ENCODE peak calls at places on chromosomes 12 and 14, in ten cellular contexts. One of them, this sample, is unnamed.

GRCh38 chr12:85057370-85057963 is 21.3 kb downstream of the LRRIQ1 start:
- DNase-seq in astrocyte: peak; percentile 17
- DNase-seq in heart left ventricle: no peak
- DNase-seq in body of pancreas: peak; percentile 42
- DNase-seq in endodermal cell: peak; percentile 80
- DNase-seq in endothelial cell: peak; percentile 62
- DNase-seq in fibroblast of pulmonary artery: peak; percentile 67
- DNase-seq in PC-3: peak; percentile 79
- DNase-seq in IMR-90: peak; percentile 41
- DNase-seq in uterus: no peak
- DNase-seq in this sample: peak; percentile 41

GRCh38 chr12:94875525-94875924 is 128.0 kb downstream of the NDUFA12 start:
- DNase-seq in PC-3: peak; percentile 58
- DNase-seq in fibroblast of pulmonary artery: peak; percentile 17
- DNase-seq in endothelial cell: peak; percentile 29
- DNase-seq in endodermal cell: peak; percentile 74
- DNase-seq in body of pancreas: no peak
- DNase-seq in astrocyte: no peak
- DNase-seq in heart left ventricle: no peak
- DNase-seq in IMR-90: no peak
- DNase-seq in uterus: no peak
- DNase-seq in this sample: peak; percentile 27

GRCh38 chr12:6154730-6155459 is 30.4 kb upstream of the VWF start:
- DNase-seq in astrocyte: no peak
- DNase-seq in body of pancreas: peak; percentile 32
- DNase-seq in uterus: peak; percentile 68
- DNase-seq in endodermal cell: no peak
- DNase-seq in fibroblast of pulmonary artery: no peak
- DNase-seq in endothelial cell: no peak
- DNase-seq in PC-3: no peak
- DNase-seq in heart left ventricle: peak; percentile 87
- DNase-seq in IMR-90: no peak
- DNase-seq in this sample: no peak

GRCh38 chr14:32698831-32699230 is 239.8 kb upstream of the NPAS3 start:
- DNase-seq in heart left ventricle: no peak
- DNase-seq in body of pancreas: no peak
- DNase-seq in IMR-90: peak; percentile 22
- DNase-seq in endothelial cell: no peak
- DNase-seq in PC-3: peak; percentile 64
- DNase-seq in uterus: no peak
- DNase-seq in fibroblast of pulmonary artery: peak; percentile 24
- DNase-seq in endodermal cell: no peak
- DNase-seq in astrocyte: peak; percentile 54
- DNase-seq in this sample: no peak

GRCh38 chr14:55889124-55889523 is 229.1 kb upstream of the PELI2 start:
- DNase-seq in heart left ventricle: no peak
- DNase-seq in astrocyte: no peak
- DNase-seq in endodermal cell: no peak
- DNase-seq in endothelial cell: no peak
- DNase-seq in body of pancreas: peak; percentile 59
- DNase-seq in PC-3: peak; percentile 89
- DNase-seq in uterus: no peak
- DNase-seq in IMR-90: no peak
- DNase-seq in fibroblast of pulmonary artery: no peak
- DNase-seq in this sample: no peak

GRCh38 chr12:32595251-32595650 is 83.8 kb upstream of the DNM1L start:
- DNase-seq in body of pancreas: no peak
- DNase-seq in uterus: no peak
- DNase-seq in astrocyte: peak; percentile 65
- DNase-seq in IMR-90: peak; percentile 82
- DNase-seq in endodermal cell: no peak
- DNase-seq in endothelial cell: no peak
- DNase-seq in heart left ventricle: no peak
- DNase-seq in fibroblast of pulmonary artery: peak; percentile 22
- DNase-seq in PC-3: peak; percentile 26
- DNase-seq in this sample: no peak

GRCh38 chr14:94821705-94822104 is 51.8 kb upstream of the GSC start:
- DNase-seq in astrocyte: no peak
- DNase-seq in uterus: no peak
- DNase-seq in endodermal cell: no peak
- DNase-seq in PC-3: no peak
- DNase-seq in IMR-90: no peak
- DNase-seq in fibroblast of pulmonary artery: no peak
- DNase-seq in heart left ventricle: no peak
- DNase-seq in endothelial cell: no peak
- DNase-seq in body of pancreas: no peak
- DNase-seq in this sample: no peak

GRCh38 chr14:75147423-75148071 is 20.7 kb upstream of the NEK9 start:
- DNase-seq in uterus: peak; percentile 75
- DNase-seq in body of pancreas: peak; percentile 81
- DNase-seq in IMR-90: peak; percentile 72
- DNase-seq in heart left ventricle: peak; percentile 80
- DNase-seq in astrocyte: peak; percentile 91
- DNase-seq in PC-3: no peak
- DNase-seq in fibroblast of pulmonary artery: peak; percentile 98
- DNase-seq in endodermal cell: peak; percentile 91
- DNase-seq in endothelial cell: peak; percentile 58
- DNase-seq in this sample: peak; percentile 47

GRCh38 chr12:77830502-77830901 is at the start of gene NAV3:
- DNase-seq in IMR-90: no peak
- DNase-seq in uterus: no peak
- DNase-seq in fibroblast of pulmonary artery: peak; percentile 75
- DNase-seq in heart left ventricle: no peak
- DNase-seq in endodermal cell: no peak
- DNase-seq in PC-3: no peak
- DNase-seq in astrocyte: peak; percentile 19
- DNase-seq in body of pancreas: no peak
- DNase-seq in endothelial cell: no peak
- DNase-seq in this sample: no peak

GRCh38 chr12:22467190-22467589 is 77.2 kb downstream of the C2CD5 start:
- DNase-seq in heart left ventricle: no peak
- DNase-seq in endodermal cell: no peak
- DNase-seq in uterus: no peak
- DNase-seq in body of pancreas: peak; percentile 26
- DNase-seq in PC-3: no peak
- DNase-seq in astrocyte: peak; percentile 58
- DNase-seq in IMR-90: peak; percentile 45
- DNase-seq in endothelial cell: no peak
- DNase-seq in fibroblast of pulmonary artery: no peak
- DNase-seq in this sample: no peak

GRCh38 chr12:43362910-43363694 is 188.9 kb downstream of the ADAMTS20 start:
- DNase-seq in IMR-90: peak; percentile 16
- DNase-seq in PC-3: peak; percentile 62
- DNase-seq in heart left ventricle: no peak
- DNase-seq in astrocyte: no peak
- DNase-seq in endothelial cell: no peak
- DNase-seq in fibroblast of pulmonary artery: no peak
- DNase-seq in uterus: no peak
- DNase-seq in body of pancreas: no peak
- DNase-seq in endodermal cell: peak; percentile 42
- DNase-seq in this sample: peak; percentile 11

GRCh38 chr12:131264625-131265024 is 310.9 kb downstream of the ADGRD1 start:
- DNase-seq in fibroblast of pulmonary artery: no peak
- DNase-seq in endodermal cell: no peak
- DNase-seq in IMR-90: no peak
- DNase-seq in uterus: no peak
- DNase-seq in heart left ventricle: peak; percentile 9
- DNase-seq in PC-3: peak; percentile 66
- DNase-seq in body of pancreas: peak; percentile 62
- DNase-seq in endothelial cell: no peak
- DNase-seq in astrocyte: no peak
- DNase-seq in this sample: no peak

GRCh38 chr12:13462450-13462849 is 265.9 kb downstream of the EMP1 start:
- DNase-seq in endothelial cell: no peak
- DNase-seq in body of pancreas: no peak
- DNase-seq in fibroblast of pulmonary artery: no peak
- DNase-seq in PC-3: no peak
- DNase-seq in endodermal cell: no peak
- DNase-seq in heart left ventricle: no peak
- DNase-seq in astrocyte: no peak
- DNase-seq in uterus: no peak
- DNase-seq in IMR-90: no peak
- DNase-seq in this sample: no peak

GRCh38 chr12:57027805-57028153 is 11.4 kb upstream of the TAC3 start:
- DNase-seq in endodermal cell: no peak
- DNase-seq in astrocyte: no peak
- DNase-seq in endothelial cell: no peak
- DNase-seq in uterus: no peak
- DNase-seq in PC-3: no peak
- DNase-seq in body of pancreas: no peak
- DNase-seq in fibroblast of pulmonary artery: no peak
- DNase-seq in heart left ventricle: no peak
- DNase-seq in IMR-90: no peak
- DNase-seq in this sample: peak; percentile 28

GRCh38 chr12:127893875-127894635 is 372.9 kb upstream of the TMEM132C start:
- DNase-seq in fibroblast of pulmonary artery: no peak
- DNase-seq in endothelial cell: no peak
- DNase-seq in body of pancreas: no peak
- DNase-seq in uterus: no peak
- DNase-seq in PC-3: peak; percentile 53
- DNase-seq in heart left ventricle: no peak
- DNase-seq in astrocyte: no peak
- DNase-seq in IMR-90: no peak
- DNase-seq in endodermal cell: peak; percentile 79
- DNase-seq in this sample: no peak
- TF ChIP-seq CTCF in fibroblast of pulmonary artery: no peak
- TF ChIP-seq CTCF in endothelial cell: peak; percentile 29
- TF ChIP-seq CTCF in body of pancreas: no peak
- TF ChIP-seq CTCF in uterus: no peak
- TF ChIP-seq CTCF in PC-3: peak; percentile 77
- TF ChIP-seq CTCF in heart left ventricle: no peak
- TF ChIP-seq CTCF in astrocyte: peak; percentile 24
- TF ChIP-seq CTCF in IMR-90: no peak
- TF ChIP-seq CTCF in endodermal cell: peak; percentile 82
- TF ChIP-seq CTCF in this sample: no peak

GRCh38 chr12:15527201-15527782 is 205.0 kb downstream of the PTPRO start:
- DNase-seq in IMR-90: peak; percentile 15
- DNase-seq in endothelial cell: no peak
- DNase-seq in PC-3: peak; percentile 53
- DNase-seq in body of pancreas: peak; percentile 13
- DNase-seq in uterus: no peak
- DNase-seq in heart left ventricle: peak; percentile 30
- DNase-seq in astrocyte: no peak
- DNase-seq in fibroblast of pulmonary artery: peak; percentile 45
- DNase-seq in endodermal cell: peak; percentile 71
- DNase-seq in this sample: peak; percentile 14
- TF ChIP-seq CTCF in IMR-90: peak; percentile 45
- TF ChIP-seq CTCF in endothelial cell: no peak
- TF ChIP-seq CTCF in PC-3: peak; percentile 72
- TF ChIP-seq CTCF in body of pancreas: peak; percentile 25
- TF ChIP-seq CTCF in uterus: no peak
- TF ChIP-seq CTCF in heart left ventricle: no peak
- TF ChIP-seq CTCF in astrocyte: peak; percentile 13
- TF ChIP-seq CTCF in fibroblast of pulmonary artery: peak; percentile 31
- TF ChIP-seq CTCF in endodermal cell: peak; percentile 78
- TF ChIP-seq CTCF in this sample: no peak

GRCh38 chr12:116213885-116214527 is 63.5 kb downstream of the MED13L start:
- DNase-seq in PC-3: no peak
- DNase-seq in astrocyte: no peak
- DNase-seq in fibroblast of pulmonary artery: no peak
- DNase-seq in IMR-90: no peak
- DNase-seq in endothelial cell: no peak
- DNase-seq in heart left ventricle: no peak
- DNase-seq in uterus: no peak
- DNase-seq in body of pancreas: no peak
- DNase-seq in endodermal cell: no peak
- DNase-seq in this sample: no peak
- TF ChIP-seq CTCF in PC-3: no peak
- TF ChIP-seq CTCF in astrocyte: no peak
- TF ChIP-seq CTCF in fibroblast of pulmonary artery: no peak
- TF ChIP-seq CTCF in IMR-90: no peak
- TF ChIP-seq CTCF in endothelial cell: no peak
- TF ChIP-seq CTCF in heart left ventricle: no peak
- TF ChIP-seq CTCF in uterus: no peak
- TF ChIP-seq CTCF in body of pancreas: no peak
- TF ChIP-seq CTCF in endodermal cell: no peak
- TF ChIP-seq CTCF in this sample: no peak

GRCh38 chr12:40226652-40227051 is 1.9 kb downstream of the LRRK2 start:
- DNase-seq in PC-3: peak; percentile 57
- DNase-seq in uterus: peak; percentile 75
- DNase-seq in IMR-90: peak; percentile 73
- DNase-seq in heart left ventricle: peak; percentile 54
- DNase-seq in endothelial cell: no peak
- DNase-seq in endodermal cell: no peak
- DNase-seq in astrocyte: peak; percentile 86
- DNase-seq in body of pancreas: peak; percentile 60
- DNase-seq in fibroblast of pulmonary artery: peak; percentile 81
- DNase-seq in this sample: no peak

GRCh38 chr12:40222247-40222646 is 2.5 kb upstream of the LRRK2 start:
- DNase-seq in astrocyte: no peak
- DNase-seq in endothelial cell: no peak
- DNase-seq in endodermal cell: no peak
- DNase-seq in IMR-90: no peak
- DNase-seq in uterus: no peak
- DNase-seq in fibroblast of pulmonary artery: peak; percentile 30
- DNase-seq in heart left ventricle: no peak
- DNase-seq in PC-3: no peak
- DNase-seq in body of pancreas: no peak
- DNase-seq in this sample: no peak

GRCh38 chr12:40225337-40225983 is 663 bp downstream of the LRRK2 start:
- DNase-seq in endodermal cell: no peak
- DNase-seq in fibroblast of pulmonary artery: no peak
- DNase-seq in astrocyte: no peak
- DNase-seq in IMR-90: no peak
- DNase-seq in endothelial cell: no peak
- DNase-seq in uterus: no peak
- DNase-seq in PC-3: no peak
- DNase-seq in body of pancreas: no peak
- DNase-seq in heart left ventricle: no peak
- DNase-seq in this sample: no peak

GRCh38 chr12:40225984-40226602 is 1.3 kb downstream of the LRRK2 start:
- DNase-seq in astrocyte: no peak
- DNase-seq in IMR-90: no peak
- DNase-seq in fibroblast of pulmonary artery: no peak
- DNase-seq in heart left ventricle: no peak
- DNase-seq in PC-3: no peak
- DNase-seq in body of pancreas: no peak
- DNase-seq in endothelial cell: no peak
- DNase-seq in uterus: no peak
- DNase-seq in endodermal cell: no peak
- DNase-seq in this sample: no peak

DNA sequence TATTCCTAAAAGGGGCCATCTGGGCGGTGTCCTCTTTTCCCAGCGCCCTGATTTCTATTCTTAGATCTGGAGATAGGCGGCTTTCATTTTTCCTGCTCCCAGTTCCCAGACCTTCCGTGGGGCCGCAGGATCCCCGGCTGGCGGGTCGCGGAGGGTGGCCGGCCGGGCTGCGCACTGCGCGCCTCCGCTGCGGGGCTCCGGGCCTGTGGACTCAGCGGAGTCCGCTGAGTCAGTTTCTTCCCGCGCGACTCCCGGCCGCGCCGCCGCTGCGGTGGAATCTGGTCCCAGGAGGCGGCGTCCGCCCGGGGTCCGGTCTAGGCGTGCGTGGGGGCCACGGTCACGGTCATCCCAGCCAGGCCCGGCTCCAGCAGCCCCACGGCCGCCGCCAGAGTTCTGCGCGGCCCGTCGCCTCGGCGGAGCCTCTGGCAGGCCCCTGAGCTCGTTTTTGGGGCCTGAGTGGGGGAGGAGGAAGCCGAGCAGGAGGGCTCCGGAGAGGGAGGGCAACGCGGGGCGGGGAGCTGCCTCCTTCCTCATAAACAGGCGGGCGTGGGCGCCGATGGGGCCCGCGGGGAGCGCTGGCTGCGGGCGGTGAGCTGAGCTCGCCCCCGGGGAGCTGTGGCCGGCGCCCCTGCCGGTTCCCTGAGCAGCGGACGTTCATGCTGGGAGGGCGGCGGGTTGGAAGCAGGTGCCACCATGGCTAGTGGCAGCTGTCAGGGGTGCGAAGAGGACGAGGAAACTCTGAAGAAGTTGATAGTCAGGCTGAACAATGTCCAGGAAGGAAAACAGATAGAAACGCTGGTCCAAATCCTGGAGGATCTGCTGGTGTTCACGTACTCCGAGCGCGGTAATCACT is at the start of gene LRRK2:
- DNase-seq in fibroblast of pulmonary artery: peak; percentile 59
- DNase-seq in endodermal cell: peak; percentile 84
- DNase-seq in body of pancreas: peak; percentile 84
- DNase-seq in PC-3: no peak
- DNase-seq in IMR-90: peak; percentile 28
- DNase-seq in astrocyte: peak; percentile 65
- DNase-seq in heart left ventricle: peak; percentile 89
- DNase-seq in uterus: peak; percentile 84
- DNase-seq in endothelial cell: peak; percentile 46
- DNase-seq in this sample: peak; percentile 68
- TF ChIP-seq CTCF in fibroblast of pulmonary artery: no peak
- TF ChIP-seq CTCF in endodermal cell: peak; percentile 28
- TF ChIP-seq CTCF in body of pancreas: peak; percentile 7
- TF ChIP-seq CTCF in PC-3: no peak
- TF ChIP-seq CTCF in IMR-90: no peak
- TF ChIP-seq CTCF in astrocyte: no peak
- TF ChIP-seq CTCF in heart left ventricle: no peak
- TF ChIP-seq CTCF in uterus: no peak
- TF ChIP-seq CTCF in endothelial cell: no peak
- TF ChIP-seq CTCF in this sample: no peak

This sample was measured in activated CD8-positive, alpha-beta T cell treated with anti-CD3 and anti-CD28 coated beads for 36 hours.